ENCODE peak calls at places on chromosomes 12 and 14, in four cellular contexts. B is CD8-positive, alpha-beta memory T cell; I is Peyer's patch; T is breast epithelium. D is an unnamed sample. For H3K27me3, the result is how much of the 10 kb centered on the place peaks cover.

GRCh38 chr14:68665116-68665515 is 127.8 kb downstream of the ZFP36L1 start:
- DNase-seq in T (no peak), I (no peak), B (no peak), D (no peak)

GRCh38 chr14:89447182-89447970 is 30.3 kb upstream of the FOXN3 start:
- DNase-seq in T (no peak), I (no peak), B (peak), D (no peak)

GRCh38 chr14:45905672-45906071 is 652.7 kb upstream of the MIS18BP1 start:
- DNase-seq in T (no peak), I (no peak), B (no peak), D (no peak)

GRCh38 chr12:53842686-53843085 is 90.9 kb upstream of the CISTR start:
- DNase-seq in B (no peak), T (no peak), I (no peak), D (no peak)

GRCh38 chr12:116336542-116337065 is 59.1 kb upstream of the MED13L start:
- DNase-seq in I (peak), T (no peak), B (no peak), D (no peak)

GRCh38 chr14:32329146-32329545 is at the start of gene AKAP6:
- DNase-seq in T (no peak), I (no peak), B (no peak), D (no peak)

GRCh38 chr14:96858643-96859042 is 61.5 kb downstream of the VRK1 start:
- DNase-seq in I (no peak), T (no peak), B (no peak), D (no peak)

GRCh38 chr12:23640754-23641153 is 308.7 kb downstream of the SOX5 start:
- DNase-seq in B (no peak), T (no peak), I (no peak), D (peak)

GRCh38 chr12:1171657-1172056 is 180.6 kb downstream of the ERC1 start:
- DNase-seq in I (no peak), T (no peak), B (no peak), D (peak)

GRCh38 chr14:23149745-23150144 is 30.7 kb upstream of the CEBPE start:
- DNase-seq in T (no peak), I (no peak), B (no peak), D (no peak)

GRCh38 chr14:23159516-23159915 is 23.9 kb downstream of the SLC7A8 start:
- DNase-seq in B (no peak), I (no peak), T (no peak), D (no peak)

GRCh38 chr14:23151342-23151741 is 32.1 kb downstream of the SLC7A8 start:
- DNase-seq in B (no peak), T (no peak), I (no peak), D (no peak)

GRCh38 chr14:23153891-23154796 is 29.3 kb downstream of the SLC7A8 start:
- DNase-seq in B (no peak), I (peak), T (peak), D (peak)

DNA sequence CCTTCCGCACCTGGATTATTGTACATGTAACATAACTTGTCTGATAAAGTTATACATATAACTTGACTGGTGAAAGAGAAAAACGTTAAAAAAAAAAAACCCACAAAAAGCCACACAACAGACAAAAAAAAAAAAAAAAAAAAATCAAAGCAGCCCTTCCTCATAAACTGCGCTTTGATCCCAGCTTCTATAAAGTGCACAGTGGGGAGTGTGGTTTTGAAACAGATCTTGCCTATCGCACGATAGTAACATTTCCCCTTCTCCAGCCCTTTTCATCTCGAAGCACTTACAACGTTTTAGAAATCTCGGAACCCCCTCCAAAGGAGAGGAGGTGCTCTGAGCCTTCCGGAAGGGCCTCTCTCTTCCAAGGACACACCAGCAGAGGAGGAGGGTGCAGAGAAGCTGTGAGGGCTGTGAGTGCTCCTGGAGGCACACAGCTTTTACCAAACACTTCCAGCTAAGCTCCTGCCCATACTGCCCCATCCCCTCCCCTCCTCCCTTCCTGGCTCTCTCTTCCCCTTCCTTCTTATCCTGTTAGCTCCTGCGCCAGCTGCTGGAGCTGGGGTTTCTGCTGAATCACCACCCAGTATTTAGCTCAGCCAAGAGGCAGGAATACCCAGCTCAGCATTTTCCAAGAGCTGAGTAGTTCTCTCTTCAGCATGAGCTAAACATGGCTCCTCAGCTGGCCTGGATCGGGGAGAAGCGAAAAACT is 28.4 kb downstream of the SLC7A8 start:
- DNase-seq in B (no peak), T (peak), I (peak), D (peak)
- H3K4me3 ChIP-seq in B (no peak), T (peak), I (no peak), D (no peak)

DNA sequence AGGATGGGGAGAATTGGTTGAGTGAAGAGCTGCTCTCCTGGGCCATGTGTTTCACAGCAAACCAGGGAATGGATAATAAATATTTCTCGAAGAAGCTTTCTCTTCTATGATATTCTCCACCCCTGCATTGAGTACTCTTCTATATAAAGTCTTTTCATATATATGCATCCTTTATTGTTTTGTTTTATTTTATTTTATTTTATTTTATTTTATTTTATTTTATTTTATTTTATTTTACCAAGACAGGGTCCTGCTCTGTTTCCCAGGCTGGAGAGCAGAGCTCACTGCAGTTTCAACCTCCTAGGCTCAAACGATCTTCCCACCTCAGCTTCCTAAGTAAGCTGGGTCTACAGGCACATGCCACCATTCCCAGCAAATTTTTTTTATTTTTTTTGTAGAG is 85.8 kb downstream of the SCN8A start:
- DNase-seq in I (no peak), T (no peak), B (no peak), D (no peak)
- H3K27me3 ChIP-seq in I (under half), T (under half), B (under half), D (under half)

GRCh38 chr14:75198291-75198933 is 22.0 kb upstream of the TMED10 start:
- DNase-seq in T (no peak), I (no peak), B (no peak), D (no peak)
- H3K27ac ChIP-seq in T (peak), I (peak), B (no peak), D (no peak)

DNA sequence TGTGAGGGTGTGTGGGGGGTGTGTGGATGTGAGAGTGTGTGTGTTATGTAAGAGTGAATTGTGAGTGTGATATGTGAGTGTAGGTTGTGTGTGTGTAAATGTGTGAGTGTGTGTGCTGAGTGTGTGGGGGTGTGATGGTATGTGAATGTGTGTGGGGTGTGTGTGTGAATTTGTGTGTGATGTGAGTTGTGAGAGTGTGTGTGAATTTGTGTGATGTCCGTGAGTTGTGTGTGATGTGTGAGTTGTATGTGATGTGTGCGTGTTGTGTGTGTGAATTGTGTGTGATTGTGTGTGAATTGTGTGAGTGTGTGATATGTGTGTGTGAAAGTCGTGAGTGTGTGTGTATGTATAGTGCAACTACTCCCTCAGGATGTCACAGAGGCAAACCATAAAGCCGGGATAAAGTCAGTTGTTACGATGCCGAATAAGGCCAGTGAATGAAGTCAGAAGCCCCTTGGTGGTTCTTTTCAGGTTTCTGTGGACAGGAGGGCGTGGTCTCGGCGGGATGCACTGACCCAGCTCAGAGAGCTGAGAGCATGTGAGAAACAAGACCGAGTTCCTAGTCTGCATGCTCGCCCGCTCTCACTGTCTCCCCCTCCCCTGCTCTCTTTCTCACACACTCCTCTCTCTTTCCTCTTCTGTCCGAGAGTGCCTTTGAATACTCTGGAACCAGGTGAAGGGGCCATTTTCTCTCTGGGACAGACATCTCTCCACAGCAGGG is 71.8 kb upstream of the MAX start:
- DNase-seq in B (no peak), I (no peak), T (no peak), D (no peak)
- H3K4me3 ChIP-seq in B (no peak), I (no peak), T (no peak), D (no peak)

GRCh38 chr12:25347716-25348261 is 97.1 kb upstream of the KRAS start:
- DNase-seq in I (no peak), B (no peak), T (no peak), D (no peak)
- H3K27me3 ChIP-seq in I (under half), B (under half), T (under half), D (under half)

DNA sequence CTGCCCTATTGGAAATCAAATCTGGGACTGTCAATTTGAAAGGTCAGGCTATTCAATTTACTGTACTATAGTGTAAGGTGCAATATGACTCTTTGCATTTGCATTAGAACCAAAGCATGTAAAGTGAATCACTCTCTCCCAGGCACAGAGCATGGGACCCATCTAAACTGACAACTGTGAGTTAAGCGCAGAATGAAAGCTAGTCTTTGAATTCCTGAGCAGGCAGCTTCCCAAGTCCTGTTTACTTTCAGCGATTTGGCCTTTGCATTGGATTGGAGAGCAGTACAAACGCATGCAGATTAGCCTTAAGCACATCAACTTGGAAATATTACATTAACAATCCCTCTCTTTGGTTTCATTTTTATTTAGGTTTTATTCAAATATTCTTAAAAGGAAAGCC is 74.6 kb downstream of the RERG start:
- DNase-seq in I (no peak), B (no peak), T (no peak), D (no peak)
- H3K27ac ChIP-seq in I (no peak), B (no peak), T (peak), D (no peak)

GRCh38 chr14:65332141-65332871 is 80.2 kb upstream of the FUT8 start:
- DNase-seq in B (no peak), T (no peak), I (no peak), D (no peak)

GRCh38 chr14:65333926-65334687 is 78.4 kb upstream of the FUT8 start:
- DNase-seq in I (peak), B (no peak), T (peak), D (no peak)

GRCh38 chr14:65335548-65335947 is 77.0 kb upstream of the FUT8 start:
- DNase-seq in B (no peak), I (peak), T (no peak), D (no peak)

GRCh38 chr14:65336191-65336591 is 76.3 kb upstream of the FUT8 start:
- DNase-seq in I (no peak), B (no peak), T (no peak), D (no peak)

GRCh38 chr14:65334765-65335411 is 77.6 kb upstream of the FUT8 start:
- DNase-seq in B (no peak), I (peak), T (no peak), D (no peak)
- H3K4me3 ChIP-seq in B (no peak), I (no peak), T (no peak), D (no peak)

DNA sequence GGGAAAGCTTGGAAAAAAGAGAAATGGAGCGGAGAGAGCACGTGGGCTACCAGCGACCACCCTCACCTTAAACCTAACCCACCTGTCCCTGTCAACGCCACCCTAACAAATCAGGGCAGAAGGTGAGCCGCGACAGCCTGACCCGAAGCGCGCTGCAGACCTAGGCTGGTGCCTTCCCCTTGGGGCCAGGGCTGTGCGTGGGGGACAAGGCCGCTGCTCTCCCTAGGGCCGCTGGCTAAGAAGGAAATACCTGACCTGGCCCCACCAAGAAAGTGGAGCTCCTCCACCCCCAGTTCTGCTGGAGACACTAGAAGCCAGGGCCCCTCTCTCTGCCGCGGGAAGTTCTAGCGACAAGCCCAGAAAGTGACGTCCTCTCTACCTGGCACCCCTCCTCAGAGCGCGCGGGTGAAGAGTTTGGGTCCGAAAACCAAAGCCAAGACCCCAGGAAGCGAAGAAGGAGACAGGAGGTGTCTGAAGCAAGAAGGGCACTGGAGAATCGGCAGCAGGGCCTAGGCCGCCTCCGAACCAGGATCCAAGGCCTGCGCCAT is 7.5 kb downstream of the SIX1 start:
- DNase-seq in B (no peak), T (no peak), I (no peak), D (no peak)
- H3K27me3 ChIP-seq in B (half or more), T (half or more), I (under half), D (under half)

GRCh38 chr14:76957224-76957881 is 71.2 kb downstream of the IRF2BPL start:
- DNase-seq in T (no peak), B (no peak), I (no peak), D (no peak)
- H3K27ac ChIP-seq in T (peak), B (peak), I (peak), D (peak)

D was measured in WERI-Rb-1.